ENCODE peak calls at places on chromosomes 7 and 10, in nine cellular contexts. D is mesenchymal stem cell, U is neural progenitor cell, R is MM.1S, Z is PC-3, X is H1, P is OCI-LY7, M is PC-9, I is H9. O is an unnamed sample.

GRCh38 chr7:46908770-46909169 is 673.1 kb downstream of the TNS3 start:
- DNase-seq in D (peak), U (no peak), R (no peak), Z (peak), X (no peak), P (no peak), M (peak), I (no peak), O (peak)

GRCh38 chr10:61842755-61843497 is 58.6 kb upstream of the ARID5B start:
- DNase-seq in D (peak), U (no peak), R (no peak), Z (peak), X (no peak), P (no peak), M (no peak), I (no peak), O (peak)

GRCh38 chr10:55019461-55019860 is 218.4 kb upstream of the PCDH15 start:
- DNase-seq in D (no peak), U (no peak), R (peak), Z (no peak), X (no peak), P (no peak), M (no peak), I (no peak), O (no peak)

GRCh38 chr10:11896549-11897200 is 73.5 kb downstream of the PROSER2 start:
- DNase-seq in D (no peak), U (no peak), R (no peak), Z (no peak), X (no peak), P (no peak), M (no peak), I (no peak), O (no peak)

GRCh38 chr10:131876543-131876942 is 24.3 kb upstream of the PPP2R2D start:
- DNase-seq in D (no peak), U (no peak), R (no peak), Z (no peak), X (no peak), P (no peak), M (no peak), I (peak), O (no peak)

GRCh38 chr7:137342751-137343482 is 616 bp downstream of the PTN start:
- DNase-seq in D (peak), U (peak), R (no peak), Z (no peak), X (no peak), P (no peak), M (no peak), I (no peak), O (peak)

GRCh38 chr7:134513169-134513752 is 14.1 kb upstream of the AKR1B10 start:
- DNase-seq in D (peak), U (peak), R (peak), Z (peak), X (peak), P (peak), M (peak), I (peak), O (peak)

GRCh38 chr7:51067757-51068156 is 248.9 kb downstream of the COBL start:
- DNase-seq in D (peak), U (peak), R (peak), Z (peak), X (peak), P (peak), M (peak), I (peak), O (peak)

GRCh38 chr10:45370202-45370955 is 3.6 kb upstream of the ALOX5 start:
- DNase-seq in D (no peak), U (no peak), R (peak), Z (no peak), X (no peak), P (peak), M (no peak), I (no peak), O (no peak)

GRCh38 chr10:5547684-5547933 is 22.8 kb downstream of the CALML3 start:
- DNase-seq in D (no peak), U (no peak), R (no peak), Z (no peak), X (no peak), P (no peak), M (no peak), I (no peak), O (peak)

GRCh38 chr10:5549462-5550249 is 24.9 kb downstream of the CALML3 start:
- DNase-seq in D (no peak), U (no peak), R (no peak), Z (no peak), X (no peak), P (no peak), M (no peak), I (no peak), O (no peak)

GRCh38 chr10:5545778-5546710 is 21.3 kb downstream of the CALML3 start:
- DNase-seq in D (peak), U (no peak), R (no peak), Z (peak), X (no peak), P (no peak), M (peak), I (no peak), O (no peak)

GRCh38 chr10:5546891-5547683 is 22.3 kb downstream of the CALML3 start:
- DNase-seq in D (peak), U (no peak), R (no peak), Z (peak), X (no peak), P (no peak), M (peak), I (no peak), O (peak)

DNA sequence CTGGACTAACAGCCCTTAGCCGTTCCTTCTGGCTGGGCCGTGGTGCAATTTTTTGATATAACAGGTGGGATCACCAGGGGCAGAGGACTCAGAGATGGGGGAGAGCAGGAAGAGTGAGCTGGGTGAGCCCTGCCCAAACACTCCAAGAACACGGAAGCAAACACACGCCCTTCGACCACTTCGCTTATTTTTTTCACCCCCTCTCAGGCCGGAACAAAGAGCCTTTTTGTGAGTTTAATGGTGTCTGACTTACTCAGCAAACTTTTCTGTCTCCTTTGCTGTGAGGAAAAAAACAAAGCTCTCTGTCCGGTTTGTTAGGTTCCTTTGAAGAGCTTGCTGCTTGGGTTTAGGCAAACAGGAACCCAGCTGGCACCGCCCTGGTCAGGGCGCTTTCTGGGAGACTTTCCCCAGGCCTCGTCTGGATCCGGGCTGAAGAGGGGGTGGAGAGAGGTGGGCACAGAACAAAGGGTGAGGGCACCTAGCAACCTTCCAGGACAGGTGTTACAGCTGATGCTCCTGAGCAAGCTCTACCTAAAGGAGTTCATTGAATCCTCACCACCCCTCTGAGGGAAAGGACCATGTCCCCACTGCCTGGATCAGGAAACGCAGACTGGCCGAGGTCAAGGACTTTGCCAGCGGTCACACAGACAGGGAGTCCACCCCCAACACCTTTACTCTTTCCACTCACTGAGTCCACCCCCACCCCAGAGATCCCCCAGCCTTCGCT is 23.3 kb downstream of the CALML3 start:
- DNase-seq in D (peak), U (no peak), R (no peak), Z (peak), X (no peak), P (no peak), M (peak), I (no peak), O (no peak)
- H2AFZ ChIP-seq in D (peak), U (no peak), R (peak), Z (no peak), X (no peak), P (no peak), M (no peak), I (no peak), O (peak)

GRCh38 chr10:127374074-127374680 is 174.9 kb upstream of the NPS start:
- DNase-seq in D (no peak), U (no peak), R (no peak), Z (no peak), X (no peak), P (no peak), M (no peak), I (no peak), O (no peak)

GRCh38 chr10:127378628-127379027 is 170.5 kb upstream of the NPS start:
- DNase-seq in D (no peak), U (no peak), R (no peak), Z (no peak), X (no peak), P (no peak), M (no peak), I (no peak), O (no peak)

GRCh38 chr10:127374901-127375300 is 174.2 kb upstream of the NPS start:
- DNase-seq in D (no peak), U (no peak), R (no peak), Z (no peak), X (no peak), P (no peak), M (no peak), I (no peak), O (no peak)

GRCh38 chr10:127375423-127375822 is 173.7 kb upstream of the NPS start:
- DNase-seq in D (peak), U (no peak), R (no peak), Z (no peak), X (no peak), P (no peak), M (no peak), I (no peak), O (no peak)

GRCh38 chr10:127376071-127376470 is 173.0 kb upstream of the NPS start:
- DNase-seq in D (no peak), U (no peak), R (no peak), Z (no peak), X (no peak), P (no peak), M (no peak), I (no peak), O (no peak)
- H3K27ac ChIP-seq in D (no peak), U (no peak), R (no peak), Z (no peak), X (no peak), P (no peak), M (no peak), I (no peak), O (no peak)

GRCh38 chr7:11846311-11846710 is 14.3 kb upstream of the THSD7A start:
- DNase-seq in D (no peak), U (no peak), R (no peak), Z (no peak), X (no peak), P (no peak), M (no peak), I (no peak), O (no peak)
- H2AFZ ChIP-seq in D (no peak), U (peak), R (no peak), Z (no peak), X (no peak), P (no peak), M (no peak), I (no peak), O (no peak)

GRCh38 chr7:123433665-123434064 is 100.7 kb downstream of the IQUB start:
- DNase-seq in D (no peak), U (no peak), R (no peak), Z (peak), X (no peak), P (no peak), M (no peak), I (no peak), O (no peak)
- H3K27ac ChIP-seq in D (no peak), U (no peak), R (no peak), Z (no peak), X (peak), P (no peak), M (no peak), I (peak), O (no peak)

DNA sequence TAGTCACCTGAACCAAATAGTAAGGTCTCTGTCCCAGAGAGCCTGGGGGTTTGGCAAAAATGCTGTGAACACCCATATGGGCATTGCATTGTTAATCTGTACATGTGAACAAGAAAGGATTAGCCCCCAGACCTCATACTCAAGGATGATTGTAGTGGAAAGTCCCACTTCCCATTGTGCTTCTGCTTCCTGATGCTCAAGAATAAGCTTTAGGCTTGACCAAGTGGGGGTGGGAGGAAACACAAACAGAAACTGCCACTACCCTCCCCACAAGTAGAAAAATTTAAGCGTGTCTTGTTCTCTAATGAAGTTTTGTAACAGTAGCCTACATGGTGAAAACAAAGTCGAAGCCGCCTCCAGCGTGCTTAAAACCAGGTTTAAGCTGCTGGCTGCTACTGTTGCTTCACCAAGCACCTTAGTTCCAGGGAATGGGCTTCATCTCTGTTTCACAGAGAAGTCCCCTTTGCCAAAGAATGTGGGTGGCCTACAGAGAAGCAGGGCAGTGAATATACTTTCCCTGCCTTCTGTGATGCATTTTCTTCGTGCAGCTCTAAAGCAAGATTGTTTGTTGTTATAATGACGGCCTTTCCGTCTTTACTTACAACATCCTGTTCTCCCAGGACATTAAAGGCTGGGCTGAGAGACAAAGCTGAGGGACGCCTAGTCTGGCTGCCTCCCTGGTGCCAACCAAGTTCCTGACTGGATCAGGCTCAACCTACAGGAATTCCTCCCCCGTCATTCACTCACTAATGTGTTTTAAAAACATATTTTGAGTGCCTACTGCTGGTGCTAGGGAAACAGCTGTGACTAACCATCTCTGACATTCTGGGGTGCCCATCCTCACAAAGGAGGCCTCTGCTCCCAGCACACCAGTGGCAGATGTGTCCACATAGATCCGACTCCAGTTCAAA is 32.1 kb upstream of the CCSER2 start:
- DNase-seq in D (peak), U (no peak), R (no peak), Z (no peak), X (no peak), P (no peak), M (no peak), I (peak), O (peak)
- H2AFZ ChIP-seq in D (no peak), U (no peak), R (no peak), Z (no peak), X (peak), P (no peak), M (no peak), I (peak), O (no peak)

O was measured in GM23248.